ENCODE peak calls at places on chromosomes 12 and 14, in four cellular contexts. One of them, this sample, is unnamed.

GRCh38 chr14:100105357-100106169 is 40.3 kb downstream of the EVL start:
- DNase-seq in left ventricle myocardium superior: no peak
- DNase-seq in immature natural killer cell: peak; percentile 46
- DNase-seq in cardiac muscle cell: no peak
- DNase-seq in this sample: peak; percentile 50

GRCh38 chr14:59492419-59492818 is 8.1 kb downstream of the JKAMP start:
- DNase-seq in left ventricle myocardium superior: no peak
- DNase-seq in immature natural killer cell: no peak
- DNase-seq in cardiac muscle cell: no peak
- DNase-seq in this sample: no peak

GRCh38 chr12:89695100-89695499 is 13.5 kb downstream of the ATP2B1 start:
- DNase-seq in left ventricle myocardium superior: no peak
- DNase-seq in immature natural killer cell: no peak
- DNase-seq in cardiac muscle cell: peak; percentile 7
- DNase-seq in this sample: no peak

GRCh38 chr12:28958553-28959195 is 190.4 kb upstream of the FAR2 start:
- DNase-seq in left ventricle myocardium superior: no peak
- DNase-seq in immature natural killer cell: no peak
- DNase-seq in cardiac muscle cell: no peak
- DNase-seq in this sample: no peak

GRCh38 chr12:55702861-55703260 is 4.8 kb downstream of the ITGA7 start:
- DNase-seq in left ventricle myocardium superior: peak; percentile 35
- DNase-seq in immature natural killer cell: no peak
- DNase-seq in cardiac muscle cell: no peak
- DNase-seq in this sample: no peak

GRCh38 chr12:58633479-58633878 is 286.8 kb downstream of the LRIG3 start:
- DNase-seq in left ventricle myocardium superior: no peak
- DNase-seq in immature natural killer cell: no peak
- DNase-seq in cardiac muscle cell: no peak
- DNase-seq in this sample: no peak

GRCh38 chr12:103626498-103626897 is 39.4 kb downstream of the STAB2 start:
- DNase-seq in left ventricle myocardium superior: peak; percentile 52
- DNase-seq in immature natural killer cell: no peak
- DNase-seq in cardiac muscle cell: peak; percentile 44
- DNase-seq in this sample: peak; percentile 73

GRCh38 chr14:89388853-89389252 is 28.2 kb downstream of the FOXN3 start:
- DNase-seq in left ventricle myocardium superior: no peak
- DNase-seq in immature natural killer cell: no peak
- DNase-seq in cardiac muscle cell: no peak
- DNase-seq in this sample: peak; percentile 33

GRCh38 chr14:39857656-39858055 is 425.4 kb upstream of the FBXO33 start:
- DNase-seq in left ventricle myocardium superior: no peak
- DNase-seq in immature natural killer cell: no peak
- DNase-seq in cardiac muscle cell: no peak
- DNase-seq in this sample: no peak

GRCh38 chr12:45464699-45465098 is 248.8 kb downstream of the ANO6 start:
- DNase-seq in left ventricle myocardium superior: no peak
- DNase-seq in immature natural killer cell: no peak
- DNase-seq in cardiac muscle cell: peak; percentile 12
- DNase-seq in this sample: peak; percentile 64

GRCh38 chr14:60933920-60934655 is 46.8 kb downstream of the TRMT5 start:
- DNase-seq in left ventricle myocardium superior: no peak
- DNase-seq in immature natural killer cell: no peak
- DNase-seq in cardiac muscle cell: no peak
- DNase-seq in this sample: no peak

GRCh38 chr12:15698377-15698867 is 90.8 kb downstream of the EPS8 start:
- DNase-seq in left ventricle myocardium superior: no peak
- DNase-seq in immature natural killer cell: no peak
- DNase-seq in cardiac muscle cell: no peak
- DNase-seq in this sample: no peak

GRCh38 chr14:94027566-94028449 is 1.7 kb downstream of the OTUB2 start:
- DNase-seq in left ventricle myocardium superior: no peak
- DNase-seq in immature natural killer cell: no peak
- DNase-seq in cardiac muscle cell: no peak
- DNase-seq in this sample: no peak

GRCh38 chr14:59215353-59215752 is 26.9 kb downstream of the DAAM1 start:
- DNase-seq in left ventricle myocardium superior: peak; percentile 87
- DNase-seq in immature natural killer cell: no peak
- DNase-seq in cardiac muscle cell: no peak
- DNase-seq in this sample: peak; percentile 73

GRCh38 chr12:49057888-49058287 is 2.7 kb downstream of the KMT2D start:
- DNase-seq in left ventricle myocardium superior: no peak
- DNase-seq in immature natural killer cell: no peak
- DNase-seq in cardiac muscle cell: no peak
- DNase-seq in this sample: no peak

GRCh38 chr12:77382096-77382742 is 316.9 kb upstream of the E2F7 start:
- DNase-seq in left ventricle myocardium superior: no peak
- DNase-seq in immature natural killer cell: no peak
- DNase-seq in cardiac muscle cell: no peak
- DNase-seq in this sample: no peak

GRCh38 chr14:22291406-22291805 is 297.6 kb downstream of the DAD1 start:
- DNase-seq in left ventricle myocardium superior: no peak
- DNase-seq in immature natural killer cell: no peak
- DNase-seq in cardiac muscle cell: no peak
- DNase-seq in this sample: no peak

GRCh38 chr14:22570132-22570949 is 18.7 kb downstream of the DAD1 start:
- DNase-seq in left ventricle myocardium superior: no peak
- DNase-seq in immature natural killer cell: peak; percentile 96
- DNase-seq in cardiac muscle cell: peak; percentile 86
- DNase-seq in this sample: peak; percentile 50

GRCh38 chr14:102185360-102185759 is 45.7 kb downstream of the WDR20 start:
- DNase-seq in left ventricle myocardium superior: no peak
- DNase-seq in immature natural killer cell: no peak
- DNase-seq in cardiac muscle cell: no peak
- DNase-seq in this sample: no peak

GRCh38 chr12:122306407-122306806 is 40.1 kb upstream of the VPS33A start:
- DNase-seq in left ventricle myocardium superior: no peak
- DNase-seq in immature natural killer cell: no peak
- DNase-seq in cardiac muscle cell: no peak
- DNase-seq in this sample: no peak

GRCh38 chr14:72822946-72823611 is 70.8 kb downstream of the DPF3 start:
- DNase-seq in left ventricle myocardium superior: peak; percentile 75
- DNase-seq in immature natural killer cell: no peak
- DNase-seq in cardiac muscle cell: no peak
- DNase-seq in this sample: peak; percentile 79

GRCh38 chr12:12405882-12406281 is 49.0 kb downstream of the BORCS5 start:
- DNase-seq in left ventricle myocardium superior: peak; percentile 33
- DNase-seq in immature natural killer cell: no peak
- DNase-seq in cardiac muscle cell: no peak
- DNase-seq in this sample: no peak

GRCh38 chr14:74566174-74567125 is 45.6 kb downstream of the LTBP2 start:
- DNase-seq in left ventricle myocardium superior: no peak
- DNase-seq in immature natural killer cell: no peak
- DNase-seq in cardiac muscle cell: no peak
- DNase-seq in this sample: peak; percentile 67

GRCh38 chr14:102493585-102493984 is 16.0 kb downstream of the ANKRD9 start:
- DNase-seq in left ventricle myocardium superior: peak; percentile 19
- DNase-seq in immature natural killer cell: no peak
- DNase-seq in cardiac muscle cell: no peak
- DNase-seq in this sample: no peak

GRCh38 chr14:38255408-38255672 is 553 bp downstream of the CLEC14A start:
- DNase-seq in left ventricle myocardium superior: peak; percentile 46
- DNase-seq in immature natural killer cell: no peak
- DNase-seq in cardiac muscle cell: no peak
- DNase-seq in this sample: no peak

GRCh38 chr12:67827820-67828383 is 161.3 kb upstream of the IFNG-AS1 start:
- DNase-seq in left ventricle myocardium superior: no peak
- DNase-seq in immature natural killer cell: no peak
- DNase-seq in cardiac muscle cell: no peak
- DNase-seq in this sample: no peak

GRCh38 chr14:38089123-38089522 is 118.6 kb upstream of the SSTR1 start:
- DNase-seq in left ventricle myocardium superior: no peak
- DNase-seq in immature natural killer cell: peak; percentile 19
- DNase-seq in cardiac muscle cell: no peak
- DNase-seq in this sample: no peak

GRCh38 chr12:68825569-68826217 is 17.7 kb downstream of the MDM2 start:
- DNase-seq in left ventricle myocardium superior: no peak
- DNase-seq in immature natural killer cell: no peak
- DNase-seq in cardiac muscle cell: no peak
- DNase-seq in this sample: no peak

GRCh38 chr14:104149617-104150141 is 11.3 kb downstream of the KIF26A start:
- DNase-seq in left ventricle myocardium superior: peak; percentile 60
- DNase-seq in immature natural killer cell: no peak
- DNase-seq in cardiac muscle cell: peak; percentile 60
- DNase-seq in this sample: peak; percentile 65

GRCh38 chr14:88233915-88234314 is 89.2 kb downstream of the KCNK10 start:
- DNase-seq in left ventricle myocardium superior: no peak
- DNase-seq in immature natural killer cell: no peak
- DNase-seq in cardiac muscle cell: peak; percentile 43
- DNase-seq in this sample: no peak

This sample was measured in right cardiac atrium.